ENCODE peak calls at places on chromosomes 16 and 17, in eight cellular contexts. F, B, O, K, X, C, Y and Q are unnamed samples. For H3K36me3, the result is how much of the 10 kb centered on the place peaks cover.

GRCh38 chr16:53821487-53821886 is 117.5 kb downstream of the FTO start:
- DNase-seq in F (no peak), X (no peak), Y (no peak), K (no peak), C (no peak), B (no peak), O (no peak), Q (no peak)

GRCh38 chr16:49755291-49755611 is 100.7 kb downstream of the ZNF423 start:
- DNase-seq in O (peak), B (peak), X (no peak), C (no peak), F (peak), K (peak), Y (no peak), Q (no peak)

GRCh38 chr16:58638148-58639036 is 8.8 kb upstream of the CNOT1 start:
- DNase-seq in B (peak), X (no peak), C (peak), Y (peak), F (peak), K (peak), O (peak), Q (no peak)

GRCh38 chr16:83826146-83826913 is 18.6 kb downstream of the HSBP1 start:
- DNase-seq in Y (peak), K (peak), B (peak), C (no peak), X (no peak), O (peak), F (peak), Q (no peak)

GRCh38 chr17:81027591-81028505 is 7.1 kb upstream of the BAIAP2 start:
- DNase-seq in F (no peak), C (no peak), O (no peak), B (no peak), X (no peak), Y (no peak), K (no peak), Q (no peak)

GRCh38 chr16:58608601-58609136 is 21.0 kb downstream of the CNOT1 start:
- DNase-seq in C (no peak), O (no peak), Y (no peak), K (no peak), F (no peak), B (no peak), X (no peak), Q (no peak)

GRCh38 chr17:80811181-80812105 is 180.2 kb upstream of the CHMP6 start:
- DNase-seq in B (no peak), O (no peak), X (no peak), F (no peak), C (no peak), Y (no peak), K (no peak), Q (no peak)

GRCh38 chr17:32915108-32915700 is 12.7 kb upstream of the TMEM98 start:
- DNase-seq in X (no peak), F (no peak), Y (no peak), O (no peak), B (no peak), K (peak), C (no peak), Q (no peak)

GRCh38 chr17:56159764-56160394 is 6.6 kb downstream of the ANKFN1 start:
- DNase-seq in Y (no peak), C (no peak), B (peak), K (no peak), F (no peak), O (no peak), X (no peak), Q (no peak)

GRCh38 chr17:79612468-79613194 is 1.8 kb upstream of the RBFOX3 start:
- DNase-seq in F (peak), B (peak), O (peak), Y (peak), K (peak), X (no peak), C (peak), Q (no peak)

GRCh38 chr16:19559242-19559910 is 3.9 kb downstream of the VPS35L start:
- DNase-seq in Y (peak), K (peak), F (peak), X (no peak), C (no peak), O (peak), B (peak), Q (peak)

GRCh38 chr17:55356440-55357328 is 65.0 kb downstream of the MMD start:
- DNase-seq in O (peak), C (peak), B (peak), Y (peak), F (peak), X (peak), K (peak), Q (peak)

GRCh38 chr17:65055708-65056638 is 567 bp downstream of the GNA13 start:
- DNase-seq in C (no peak), F (peak), K (peak), B (peak), X (no peak), O (peak), Y (peak), Q (no peak)

GRCh38 chr17:55873017-55873758 is 122.3 kb downstream of the PCTP start:
- DNase-seq in Y (no peak), X (no peak), F (no peak), K (no peak), B (no peak), O (no peak), C (no peak), Q (no peak)

GRCh38 chr17:31880311-31880710 is 21.2 kb downstream of the UTP6 start:
- DNase-seq in B (no peak), K (no peak), O (no peak), X (no peak), Y (no peak), F (no peak), C (no peak), Q (no peak)

GRCh38 chr17:4738136-4739121 is 1.2 kb upstream of the ZMYND15 start:
- DNase-seq in Y (no peak), X (no peak), F (no peak), C (no peak), K (no peak), O (no peak), B (peak), Q (no peak)

GRCh38 chr17:29930399-29931010 is 477 bp upstream of the SSH2 start:
- DNase-seq in F (peak), O (no peak), Y (peak), C (no peak), X (no peak), K (no peak), B (peak), Q (no peak)

GRCh38 chr16:85444879-85445778 is 168.0 kb upstream of the GSE1 start:
- DNase-seq in K (no peak), X (no peak), B (peak), F (no peak), Y (no peak), O (no peak), C (no peak), Q (no peak)

GRCh38 chr16:8885674-8886592 is 3.8 kb downstream of the LITAFD start:
- DNase-seq in B (peak), C (no peak), K (no peak), O (no peak), X (no peak), Y (peak), F (peak), Q (no peak)

GRCh38 chr16:51146256-51146924 is 4.7 kb downstream of the SALL1 start:
- DNase-seq in Y (no peak), K (no peak), B (no peak), F (no peak), O (no peak), X (no peak), C (no peak), Q (no peak)

GRCh38 chr17:73343168-73343634 is 31.4 kb upstream of the CDC42EP4 start:
- DNase-seq in Y (no peak), C (peak), F (no peak), X (no peak), B (peak), O (no peak), K (no peak), Q (no peak)
- TF ChIP-seq POLR2AphosphoS5 in Y (no peak), C (peak), F (no peak), X (no peak), B (peak), O (no peak), K (no peak), Q (no peak)

GRCh38 chr17:44871546-44871945 is 23.9 kb downstream of the HIGD1B start:
- DNase-seq in B (no peak), Y (no peak), C (no peak), O (no peak), F (no peak), X (no peak), K (no peak), Q (no peak)
- H3K36me3 ChIP-seq in B (half or more), Y (half or more), C (half or more), O (half or more), F (under half), X (under half), K (half or more), Q (half or more)

GRCh38 chr17:36938566-36939058 is 1.3 kb downstream of the LHX1 start:
- DNase-seq in C (no peak), Y (no peak), X (no peak), B (no peak), K (no peak), O (no peak), F (no peak), Q (no peak)

GRCh38 chr17:36936455-36936934 is 780 bp upstream of the LHX1 start:
- DNase-seq in X (no peak), O (no peak), Y (no peak), C (no peak), F (no peak), B (peak), K (no peak), Q (no peak)

GRCh38 chr17:36937961-36938565 is 788 bp downstream of the LHX1 start:
- DNase-seq in B (peak), O (no peak), Y (no peak), X (no peak), F (peak), K (no peak), C (no peak), Q (no peak)

GRCh38 chr17:36935681-36936454 is 1.4 kb upstream of the LHX1 start:
- DNase-seq in Y (no peak), O (no peak), F (no peak), K (no peak), B (peak), X (no peak), C (no peak), Q (no peak)

DNA sequence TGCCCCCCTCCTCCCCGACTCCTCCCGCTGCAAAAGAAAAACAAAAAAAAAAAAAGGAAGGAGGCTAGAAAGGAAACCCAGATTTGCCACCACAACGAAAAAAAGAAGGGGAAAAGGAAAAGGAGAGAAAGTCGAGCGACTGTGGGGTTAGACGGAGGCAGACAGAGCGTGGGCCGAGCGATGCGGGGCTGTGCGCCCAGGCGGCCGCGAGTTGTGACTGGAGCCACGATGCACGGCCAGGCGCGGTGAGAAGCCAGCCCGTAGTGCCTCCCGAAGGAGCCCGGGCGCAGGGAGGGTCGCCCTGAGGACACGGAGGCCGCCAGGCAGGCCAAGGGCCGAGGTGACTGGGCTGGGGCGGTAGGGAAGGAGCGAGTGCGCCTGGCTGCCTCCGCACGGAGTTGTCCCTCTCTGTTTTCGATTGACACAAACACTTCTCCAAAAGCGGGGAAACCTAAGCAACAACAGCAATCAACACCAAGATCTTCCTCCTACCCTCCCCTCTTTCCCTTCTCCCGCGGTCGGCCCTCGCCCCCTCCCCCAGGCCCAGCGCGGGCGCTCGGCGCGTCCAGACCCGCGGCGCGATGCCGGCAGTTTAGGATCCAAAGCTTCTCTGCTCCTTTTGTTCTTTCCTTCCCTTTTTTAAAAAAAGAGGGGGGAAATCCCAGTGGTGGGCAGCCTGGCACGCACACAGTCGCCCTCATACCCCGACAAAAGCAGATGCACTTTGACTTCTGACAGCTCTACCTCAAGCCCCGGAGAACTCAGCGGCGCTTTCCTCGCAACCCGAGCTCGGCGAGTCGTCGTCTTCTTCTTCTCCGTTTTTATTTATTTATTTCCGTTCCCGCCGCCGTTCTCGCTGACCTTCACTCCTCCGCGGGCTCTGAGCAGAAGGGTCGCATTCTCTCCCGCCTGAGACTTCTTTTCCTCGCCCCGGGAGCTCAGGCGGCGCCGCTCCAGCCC is at the start of gene LHX1:
- DNase-seq in F (no peak), C (no peak), X (no peak), B (peak), Y (no peak), O (no peak), K (no peak), Q (no peak)
- TF ChIP-seq EZH2 in F (peak), C (peak), X (peak), B (peak), Y (peak), O (no peak), K (peak), Q (peak)

GRCh38 chr17:691423-691822 is 23.2 kb downstream of the VPS53 start:
- DNase-seq in C (no peak), Y (no peak), F (no peak), B (no peak), O (no peak), K (no peak), X (no peak), Q (no peak)

GRCh38 chr17:697682-698081 is 17.0 kb downstream of the VPS53 start:
- DNase-seq in F (no peak), X (no peak), K (no peak), O (no peak), Y (no peak), B (no peak), C (no peak), Q (no peak)

GRCh38 chr17:692116-692515 is 22.5 kb downstream of the VPS53 start:
- DNase-seq in X (no peak), K (no peak), F (no peak), O (no peak), C (no peak), Y (no peak), B (no peak), Q (no peak)

GRCh38 chr17:696412-696811 is 18.2 kb downstream of the VPS53 start:
- DNase-seq in Y (no peak), B (no peak), O (no peak), F (no peak), K (no peak), C (no peak), X (no peak), Q (no peak)

GRCh38 chr17:694239-694638 is 20.4 kb downstream of the VPS53 start:
- DNase-seq in O (no peak), Y (no peak), F (peak), K (no peak), B (no peak), X (no peak), C (no peak), Q (no peak)
- TF ChIP-seq POLR2AphosphoS5 in O (no peak), Y (no peak), F (peak), K (no peak), B (no peak), X (no peak), C (no peak), Q (no peak)

GRCh38 chr16:28104404-28104803 is 40.9 kb upstream of the GSG1L start:
- DNase-seq in K (no peak), B (no peak), F (no peak), O (no peak), Y (no peak), C (no peak), X (no peak), Q (no peak)

GRCh38 chr16:28107232-28107631 is 43.7 kb upstream of the GSG1L start:
- DNase-seq in O (no peak), B (no peak), K (no peak), Y (no peak), F (no peak), C (no peak), X (no peak), Q (no peak)

GRCh38 chr16:28105297-28105696 is 41.8 kb upstream of the GSG1L start:
- DNase-seq in K (no peak), Y (no peak), F (no peak), X (no peak), C (no peak), O (no peak), B (no peak), Q (no peak)

GRCh38 chr16:28106467-28106866 is 43.0 kb upstream of the GSG1L start:
- DNase-seq in F (no peak), K (no peak), O (no peak), B (no peak), Y (no peak), C (no peak), X (no peak), Q (no peak)

GRCh38 chr16:28105954-28106353 is 42.4 kb upstream of the GSG1L start:
- DNase-seq in O (no peak), C (no peak), Y (no peak), K (no peak), X (no peak), F (no peak), B (no peak), Q (no peak)
- H3K36me3 ChIP-seq in O (half or more), C (half or more), Y (half or more), K (half or more), X (under half), F (under half), B (under half), Q (half or more)

GRCh38 chr17:35731932-35732805 is 730 bp downstream of the RASL10B start:
- DNase-seq in B (peak), F (no peak), Y (no peak), O (no peak), C (no peak), K (no peak), X (no peak), Q (no peak)
- TF ChIP-seq EZH2 in B (no peak), F (peak), Y (no peak), O (no peak), C (no peak), K (no peak), X (no peak), Q (no peak)